ENCODE peak calls at places on chromosomes 6 and 20, in four cellular contexts. Y is HL-60, M is GM12878, K is K562. A is an unnamed sample.

GRCh38 chr6:6656287-6656686 is 67.8 kb downstream of the LY86 start:
- DNase-seq in Y (no peak), K (no peak), M (no peak), A (no peak)

GRCh38 chr20:64035933-64036345 is at the start of gene C20orf204:
- DNase-seq in M (no peak), Y (no peak), K (no peak), A (no peak)

GRCh38 chr20:46255440-46256104 is 52.7 kb downstream of the CDH22 start:
- DNase-seq in K (peak; percentile 61), Y (peak; percentile 3), M (no peak), A (no peak)

GRCh38 chr6:19898141-19898740 is 61.1 kb downstream of the ID4 start:
- DNase-seq in K (no peak), M (no peak), Y (no peak), A (no peak)

GRCh38 chr6:144804246-144804790 is 519.2 kb downstream of the UTRN start:
- DNase-seq in K (no peak), Y (no peak), M (no peak), A (no peak)

GRCh38 chr6:148082721-148083120 is 259.9 kb upstream of the SASH1 start:
- DNase-seq in Y (no peak), M (no peak), K (no peak), A (no peak)

GRCh38 chr20:54379893-54380292 is 95.5 kb upstream of the DOK5 start:
- DNase-seq in K (no peak), M (no peak), Y (no peak), A (no peak)

GRCh38 chr6:45577836-45578504 is 200.2 kb upstream of the SUPT3H start:
- DNase-seq in Y (no peak), K (no peak), M (no peak), A (no peak)

GRCh38 chr6:137452331-137452894 is 41.8 kb downstream of the OLIG3 start:
- DNase-seq in Y (no peak), M (no peak), K (no peak), A (no peak)

GRCh38 chr6:166361080-166361429 is 18.7 kb upstream of the SFT2D1 start:
- DNase-seq in Y (peak; percentile 95), K (no peak), M (no peak), A (no peak)

GRCh38 chr6:141988954-141989705 is 143.6 kb upstream of the GJE1 start:
- DNase-seq in Y (peak; percentile 26), K (peak; percentile 62), M (no peak), A (no peak)

GRCh38 chr6:6629416-6629815 is 40.9 kb downstream of the LY86 start:
- DNase-seq in M (no peak), K (no peak), Y (no peak), A (no peak)

GRCh38 chr6:153503810-153504209 is 372.7 kb upstream of the RGS17 start:
- DNase-seq in Y (no peak), M (no peak), K (peak; percentile 2), A (no peak)
- TF ChIP-seq SPI1 in Y (no peak), M (no peak), K (no peak), A (no peak)

GRCh38 chr6:139654309-139654708 is 279.9 kb upstream of the CITED2 start:
- DNase-seq in M (no peak), K (no peak), Y (no peak), A (no peak)

GRCh38 chr6:139654888-139655782 is 280.7 kb upstream of the CITED2 start:
- DNase-seq in K (no peak), Y (no peak), M (no peak), A (no peak)

GRCh38 chr6:139657121-139657520 is 282.7 kb upstream of the CITED2 start:
- DNase-seq in Y (no peak), M (no peak), K (no peak), A (no peak)

GRCh38 chr6:139653136-139653535 is 278.7 kb upstream of the CITED2 start:
- DNase-seq in Y (no peak), K (peak; percentile 31), M (no peak), A (no peak)

DNA sequence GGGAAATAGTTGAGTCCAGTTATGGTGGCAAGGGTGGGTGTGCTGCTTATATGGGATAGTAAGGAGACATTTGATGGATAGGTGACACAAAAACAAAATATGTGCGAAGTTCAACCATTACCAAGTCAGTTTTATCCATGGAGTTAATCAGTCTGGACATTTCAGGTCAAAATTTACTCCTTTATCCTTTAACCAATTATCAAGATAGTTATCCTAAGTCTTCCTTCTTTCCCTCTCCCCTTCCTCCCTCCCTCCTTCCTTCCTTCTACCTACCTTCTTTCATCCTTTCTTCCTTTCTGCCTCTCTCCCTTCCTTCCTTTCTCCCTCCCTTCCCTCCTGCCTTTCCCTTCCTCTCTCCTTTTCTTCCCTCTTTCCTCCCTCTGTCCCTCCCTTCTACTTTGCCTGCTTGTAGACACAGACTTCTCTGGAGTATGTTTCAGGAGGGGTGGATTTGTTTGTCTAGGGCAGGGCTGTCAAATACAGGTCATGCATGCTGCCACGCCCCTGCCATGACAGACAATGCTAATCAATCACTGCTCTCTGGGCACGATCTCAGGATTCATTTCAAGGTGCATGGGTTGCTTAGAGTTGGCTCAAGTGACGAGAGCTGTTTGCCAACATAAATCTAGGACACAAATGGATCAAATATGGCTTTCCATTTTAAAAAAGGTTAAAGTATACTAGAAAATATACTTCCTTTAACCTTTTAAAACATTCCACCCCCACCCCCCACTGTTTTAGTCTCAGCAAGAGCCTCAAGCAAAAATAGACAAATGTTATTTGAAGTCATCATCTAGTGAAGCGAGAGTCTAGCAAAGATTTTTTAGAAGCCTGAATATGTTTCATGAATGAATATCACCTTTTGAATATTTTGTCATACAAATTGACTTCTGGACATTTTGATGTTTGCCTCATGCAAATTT is 281.6 kb upstream of the CITED2 start:
- DNase-seq in K (peak; percentile 36), M (no peak), Y (no peak), A (no peak)
- TF ChIP-seq SPI1 in K (no peak), M (no peak), Y (no peak), A (no peak)

GRCh38 chr20:23303325-23304102 is 47.1 kb upstream of the NXT1 start:
- DNase-seq in K (no peak), M (no peak), Y (no peak), A (no peak)

GRCh38 chr20:23304616-23305015 is 46.0 kb upstream of the NXT1 start:
- DNase-seq in Y (no peak), M (no peak), K (no peak), A (no peak)

GRCh38 chr20:23302801-23303200 is 47.8 kb upstream of the NXT1 start:
- DNase-seq in K (no peak), Y (no peak), M (no peak), A (no peak)

GRCh38 chr20:23302386-23302785 is 48.2 kb upstream of the NXT1 start:
- DNase-seq in K (no peak), Y (no peak), M (no peak), A (no peak)

GRCh38 chr20:23305098-23305497 is 45.5 kb upstream of the NXT1 start:
- DNase-seq in M (no peak), K (no peak), Y (no peak), A (no peak)
- TF ChIP-seq SPI1 in M (no peak), K (no peak), Y (no peak), A (no peak)

DNA sequence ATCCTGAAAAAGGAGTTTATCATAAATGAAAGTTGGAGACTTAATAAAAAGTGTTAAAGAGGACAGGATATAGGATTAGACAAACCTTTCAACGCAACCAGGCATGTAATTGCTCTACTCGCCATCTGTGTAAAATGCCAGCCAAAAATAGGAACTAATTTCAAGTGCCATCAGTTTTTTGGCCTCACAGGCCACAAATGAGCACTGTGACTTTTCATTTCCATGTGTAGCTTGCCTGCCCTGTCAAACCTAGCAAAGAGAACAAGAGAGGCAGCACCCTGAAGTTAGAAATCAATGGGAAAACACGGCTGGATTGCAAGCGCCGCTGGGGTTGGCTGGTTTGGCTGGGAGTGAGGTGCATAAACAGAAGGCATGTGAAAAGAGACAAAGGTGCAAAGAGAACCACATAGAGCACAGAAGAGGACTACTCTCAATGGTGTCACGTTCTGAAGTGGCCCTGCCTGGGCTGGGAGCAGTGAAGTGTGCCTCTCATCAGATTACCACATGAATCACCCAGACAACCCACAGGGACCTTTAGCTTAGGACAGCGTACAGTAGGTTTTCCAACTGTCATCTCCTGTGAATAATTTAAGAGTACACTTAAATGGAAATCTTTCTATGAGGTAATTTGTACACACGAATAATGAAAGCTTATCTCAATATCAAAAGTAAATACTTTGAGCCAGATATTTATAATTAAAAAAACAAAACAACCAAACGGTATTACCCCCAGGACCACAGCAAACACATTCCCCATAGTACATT is 78.0 kb upstream of the NHSL1 start:
- DNase-seq in K (no peak), M (peak; percentile 16), Y (no peak), A (no peak)
- TF ChIP-seq SPI1 in K (no peak), M (no peak), Y (no peak), A (no peak)

GRCh38 chr6:46903175-46903574 is 18.6 kb downstream of the ADGRF5 start:
- DNase-seq in K (no peak), M (no peak), Y (no peak), A (no peak)

GRCh38 chr6:46898011-46898410 is 23.7 kb downstream of the ADGRF5 start:
- DNase-seq in K (no peak), Y (no peak), M (no peak), A (no peak)

GRCh38 chr6:46899636-46900035 is 22.1 kb downstream of the ADGRF5 start:
- DNase-seq in K (no peak), M (no peak), Y (no peak), A (no peak)

GRCh38 chr6:46901747-46902362 is 19.9 kb downstream of the ADGRF5 start:
- DNase-seq in M (no peak), Y (no peak), K (no peak), A (no peak)

GRCh38 chr6:46900266-46900665 is 21.5 kb downstream of the ADGRF5 start:
- DNase-seq in Y (no peak), M (no peak), K (no peak), A (no peak)
- TF ChIP-seq SPI1 in Y (no peak), M (no peak), K (no peak), A (no peak)

GRCh38 chr20:36202891-36203338 is 33.4 kb upstream of the AAR2 start:
- DNase-seq in M (no peak), Y (peak; percentile 58), K (peak; percentile 76), A (peak; percentile 81)
- TF ChIP-seq SPI1 in M (no peak), Y (no peak), K (no peak), A (no peak)

DNA sequence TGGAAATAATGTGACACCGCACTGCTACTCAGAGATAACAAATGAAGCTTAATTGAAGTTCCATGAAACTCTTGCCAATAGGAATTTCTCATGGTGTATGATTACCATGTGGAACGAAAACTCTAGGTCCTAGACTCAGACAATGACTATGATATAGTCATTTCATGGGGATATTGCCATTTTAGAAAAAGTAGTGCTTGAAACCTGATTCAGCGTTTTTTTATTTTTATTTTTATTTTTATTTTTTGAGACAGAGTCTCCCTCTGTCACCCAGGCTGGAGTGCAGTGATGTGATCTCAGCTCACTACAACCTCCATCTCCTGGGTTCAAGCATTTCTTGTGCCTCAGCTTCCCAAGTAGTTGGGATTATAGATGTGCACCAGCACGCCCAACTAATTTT is 253.9 kb downstream of the FARS2 start:
- DNase-seq in M (no peak), K (no peak), Y (no peak), A (no peak)
- TF ChIP-seq SPI1 in M (no peak), K (no peak), Y (no peak), A (no peak)

GRCh38 chr6:73898599-73898998 is 202.6 kb downstream of the CD109 start:
- DNase-seq in M (no peak), Y (no peak), K (no peak), A (no peak)
- TF ChIP-seq SPI1 in M (no peak), Y (no peak), K (no peak), A (no peak)

A was measured in GM12891.